ENCODE peak calls at places on chromosomes 4 and X, in six cellular contexts. A, H, J, S, O and C are unnamed samples.

GRCh38 chr4:124640037-124640730 is 72.3 kb downstream of the ANKRD50 start:
- DNase-seq in H (peak), J (peak), A (no peak), O (no peak), S (no peak), C (peak)

GRCh38 chrX:136779346-136779781 is 1.4 kb downstream of the ARHGEF6 start:
- DNase-seq in J (no peak), H (peak), O (no peak), A (no peak), S (no peak), C (no peak)

GRCh38 chr4:55346851-55347255 is 811 bp downstream of the SRD5A3 start:
- DNase-seq in O (no peak), A (no peak), H (no peak), S (no peak), J (no peak), C (no peak)

GRCh38 chr4:85455942-85456341 is 19.0 kb upstream of the ARHGAP24 start:
- DNase-seq in J (no peak), O (no peak), S (no peak), H (no peak), A (no peak), C (no peak)

GRCh38 chrX:64642482-64642881 is 247.2 kb upstream of the MTMR8 start:
- DNase-seq in S (no peak), H (no peak), A (peak), J (no peak), O (no peak), C (no peak)

GRCh38 chr4:60088803-60089202 is 1111.3 kb upstream of the ADGRL3 start:
- DNase-seq in H (no peak), S (no peak), O (no peak), A (no peak), J (no peak), C (no peak)

GRCh38 chr4:122744229-122744628 is 11.7 kb downstream of the BBS12 start:
- DNase-seq in H (no peak), J (no peak), A (no peak), S (no peak), O (no peak), C (no peak)

GRCh38 chr4:95572304-95572991 is 23.7 kb upstream of the UNC5C start:
- DNase-seq in S (peak), A (no peak), O (peak), J (no peak), H (no peak), C (peak)

GRCh38 chrX:13845721-13846378 is 29.0 kb upstream of the GPM6B start:
- DNase-seq in H (no peak), O (no peak), S (no peak), A (no peak), J (no peak), C (no peak)

GRCh38 chrX:123732679-123733363 is at the start of gene THOC2:
- DNase-seq in H (peak), J (peak), S (peak), O (peak), A (peak), C (peak)

GRCh38 chrX:46582325-46582724 is 8.8 kb downstream of the CHST7 start:
- DNase-seq in H (peak), S (no peak), A (no peak), J (no peak), O (no peak), C (peak)